ENCODE peak calls at places on chromosomes 3 and 15, in ten cellular contexts. M is RWPE1, D is CMK, Y is mucosa of descending colon, I is iris pigment epithelial cell, H is fibroblast of lung, P is KG1, X is amniotic stem cell, E is hypothalamus, O is frontal cortex. W is an unnamed sample.

GRCh38 chr3:24377218-24377993 is 117.2 kb downstream of the THRB start:
- DNase-seq in M (no peak), D (no peak), Y (no peak), I (peak), H (no peak), P (no peak), X (no peak), E (no peak), O (no peak), W (no peak)

GRCh38 chr3:32226875-32227500 is 11.5 kb upstream of the CMTM8 start:
- DNase-seq in M (peak), D (no peak), Y (no peak), I (peak), H (peak), P (no peak), X (no peak), E (no peak), O (no peak), W (no peak)

GRCh38 chr15:31111091-31111647 is 9.6 kb upstream of the TRPM1 start:
- DNase-seq in M (no peak), D (no peak), Y (no peak), I (peak), H (no peak), P (no peak), X (no peak), E (no peak), O (no peak), W (no peak)

GRCh38 chr3:50396502-50396901 is 37.2 kb upstream of the TMEM115 start:
- DNase-seq in M (peak), D (no peak), Y (no peak), I (no peak), H (no peak), P (no peak), X (no peak), E (no peak), O (no peak), W (no peak)

GRCh38 chr15:40456299-40456712 is 14.5 kb upstream of the CHST14 start:
- DNase-seq in M (peak), D (no peak), Y (no peak), I (no peak), H (no peak), P (no peak), X (no peak), E (no peak), O (no peak), W (no peak)

GRCh38 chr3:58564456-58565160 is 12.6 kb downstream of the FAM107A start:
- DNase-seq in M (peak), D (no peak), Y (no peak), I (peak), H (peak), P (no peak), X (no peak), E (no peak), O (no peak), W (no peak)

GRCh38 chr15:77419050-77419835 is 661 bp downstream of the PEAK1 start:
- DNase-seq in M (peak), D (no peak), Y (peak), I (peak), H (peak), P (no peak), X (no peak), E (no peak), O (peak), W (peak)

GRCh38 chr3:186643493-186643892 is 3.3 kb downstream of the FETUB start:
- DNase-seq in M (no peak), D (no peak), Y (no peak), I (no peak), H (no peak), P (no peak), X (no peak), E (no peak), O (no peak), W (no peak)

GRCh38 chr3:157838457-157838856 is 267.8 kb downstream of the SHOX2 start:
- DNase-seq in M (no peak), D (no peak), Y (no peak), I (no peak), H (no peak), P (no peak), X (no peak), E (no peak), O (no peak), W (no peak)

GRCh38 chr3:157290761-157291160 is 130.8 kb upstream of the CCNL1 start:
- DNase-seq in M (no peak), D (no peak), Y (no peak), I (peak), H (peak), P (no peak), X (no peak), E (no peak), O (no peak), W (no peak)

W was measured in amygdala.